ENCODE peak calls at places on chromosomes 6 and 20, in four cellular contexts. O is H1, Z is H9, B is neuronal stem cell. G is an unnamed sample.

GRCh38 chr6:157272866-157273755 is 50.2 kb downstream of the TMEM242 start:
- DNase-seq in B (no peak), Z (peak), O (no peak), G (no peak)

GRCh38 chr6:93566285-93566684 is 146.9 kb upstream of the EPHA7 start:
- DNase-seq in O (no peak), Z (no peak), B (no peak), G (no peak)

GRCh38 chr6:7585287-7585930 is 4.6 kb upstream of the SNRNP48 start:
- DNase-seq in Z (no peak), B (no peak), O (no peak), G (no peak)

GRCh38 chr6:28673800-28674671 is 148.4 kb downstream of the GPX5 start:
- DNase-seq in O (peak), Z (peak), B (peak), G (peak)

GRCh38 chr6:4351857-4352669 is 216.7 kb upstream of the ECI2 start:
- DNase-seq in O (no peak), B (no peak), Z (no peak), G (peak)

GRCh38 chr6:76441850-76442249 is 369.4 kb upstream of the IMPG1 start:
- DNase-seq in O (no peak), B (no peak), Z (peak), G (no peak)

GRCh38 chr6:33440649-33441309 is 13.6 kb upstream of the ZBTB9 start:
- DNase-seq in O (no peak), Z (no peak), B (no peak), G (no peak)

GRCh38 chr20:63740070-63740500 is 509 bp downstream of the SLC2A4RG start:
- DNase-seq in Z (peak), B (peak), O (no peak), G (peak)

GRCh38 chr6:11042750-11043551 is 1.2 kb downstream of the ELOVL2 start:
- DNase-seq in O (no peak), Z (no peak), B (peak), G (peak)

GRCh38 chr6:127816643-127817042 is 84.2 kb downstream of the THEMIS start:
- DNase-seq in O (no peak), B (no peak), Z (peak), G (no peak)

GRCh38 chr20:48690888-48691287 is 136.9 kb downstream of the PREX1 start:
- DNase-seq in B (no peak), O (no peak), Z (no peak), G (peak)

GRCh38 chr6:42287756-42288155 is 70.1 kb upstream of the MRPS10 start:
- DNase-seq in B (no peak), O (no peak), Z (no peak), G (no peak)

GRCh38 chr20:1377341-1377871 is 15.4 kb downstream of the FKBP1A start:
- DNase-seq in Z (no peak), O (no peak), B (no peak), G (no peak)

GRCh38 chr20:15144911-15145310 is 807.5 kb upstream of the FLRT3 start:
- DNase-seq in B (no peak), Z (no peak), O (no peak), G (no peak)

GRCh38 chr6:35318200-35318844 is 20.7 kb downstream of the DEF6 start:
- DNase-seq in B (peak), O (peak), Z (peak), G (peak)

GRCh38 chr6:52998603-52999002 is 3.5 kb upstream of the GSTA4 start:
- DNase-seq in O (no peak), B (no peak), Z (no peak), G (no peak)

GRCh38 chr6:82371799-82372508 is 8.3 kb downstream of the TPBG start:
- DNase-seq in O (no peak), Z (no peak), B (no peak), G (peak)

GRCh38 chr20:23656372-23656771 is 18.6 kb upstream of the CST3 start:
- DNase-seq in O (no peak), Z (no peak), B (no peak), G (no peak)

GRCh38 chr20:44785768-44786167 is 24.6 kb downstream of the RIMS4 start:
- DNase-seq in Z (peak), B (no peak), O (peak), G (no peak)

GRCh38 chr6:142697912-142698311 is 247.1 kb downstream of the HIVEP2 start:
- DNase-seq in O (no peak), Z (no peak), B (no peak), G (no peak)

GRCh38 chr6:166258854-166259276 is 49.3 kb downstream of the PRR18 start:
- DNase-seq in B (no peak), O (no peak), Z (no peak), G (no peak)

GRCh38 chr6:18154507-18155272 is at the start of gene TPMT:
- DNase-seq in B (no peak), Z (no peak), O (no peak), G (no peak)

GRCh38 chr20:4375881-4376280 is 345.8 kb upstream of the PRND start:
- DNase-seq in B (no peak), Z (no peak), O (no peak), G (peak)

GRCh38 chr20:12466915-12467314 is 541.9 kb upstream of the SPTLC3 start:
- DNase-seq in Z (no peak), O (no peak), B (no peak), G (no peak)

GRCh38 chr6:72976389-72976900 is 248.9 kb downstream of the KHDC1L start:
- DNase-seq in B (no peak), O (no peak), Z (no peak), G (no peak)

GRCh38 chr20:3818155-3819151 is 1.9 kb upstream of the AP5S1 start:
- DNase-seq in O (no peak), B (no peak), Z (peak), G (peak)

GRCh38 chr6:160520043-160520904 is 143.8 kb downstream of the LPA start:
- DNase-seq in O (peak), Z (peak), B (peak), G (peak)
- H4K91ac ChIP-seq in O (peak), Z (no peak), B (no peak), G (no peak)

DNA sequence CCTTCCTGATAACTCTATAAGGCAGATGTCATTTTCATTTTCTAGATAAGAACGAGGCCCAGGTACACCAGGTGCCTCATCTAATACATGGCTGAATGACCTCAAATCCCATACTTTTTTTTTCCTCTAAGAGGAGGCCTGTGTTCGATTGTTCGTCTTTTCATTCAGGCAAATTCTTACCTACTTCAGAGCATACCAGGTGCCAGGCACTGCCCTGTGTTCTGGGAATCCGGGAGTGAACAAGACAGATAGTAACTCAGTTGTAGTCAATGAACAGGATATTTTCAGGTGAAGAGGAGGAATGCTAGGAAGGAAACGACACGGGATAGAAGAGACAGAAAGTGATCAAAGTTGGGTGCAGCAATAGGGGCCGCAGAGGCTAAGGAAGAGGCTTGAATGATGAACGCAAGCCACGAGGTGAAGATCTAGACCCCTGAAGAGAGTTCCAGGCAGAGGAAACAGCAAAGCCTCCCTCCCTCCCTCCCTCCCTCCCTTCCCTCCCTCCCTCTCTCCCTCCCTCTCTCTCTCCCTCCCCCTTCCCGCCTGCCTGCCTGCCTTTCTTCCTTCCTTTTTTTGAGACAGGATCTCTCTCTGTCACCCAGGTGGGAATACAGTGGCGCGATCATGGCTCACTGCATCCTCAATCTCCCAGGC is 150.1 kb upstream of the ZNF217 start:
- DNase-seq in O (no peak), B (no peak), Z (no peak), G (no peak)
- H4K91ac ChIP-seq in O (peak), B (no peak), Z (no peak), G (no peak)

GRCh38 chr6:129748901-129749748 is 39.1 kb upstream of the ARHGAP18 start:
- DNase-seq in O (no peak), B (no peak), Z (no peak), G (peak)
- H4K91ac ChIP-seq in O (no peak), B (no peak), Z (no peak), G (peak)

DNA sequence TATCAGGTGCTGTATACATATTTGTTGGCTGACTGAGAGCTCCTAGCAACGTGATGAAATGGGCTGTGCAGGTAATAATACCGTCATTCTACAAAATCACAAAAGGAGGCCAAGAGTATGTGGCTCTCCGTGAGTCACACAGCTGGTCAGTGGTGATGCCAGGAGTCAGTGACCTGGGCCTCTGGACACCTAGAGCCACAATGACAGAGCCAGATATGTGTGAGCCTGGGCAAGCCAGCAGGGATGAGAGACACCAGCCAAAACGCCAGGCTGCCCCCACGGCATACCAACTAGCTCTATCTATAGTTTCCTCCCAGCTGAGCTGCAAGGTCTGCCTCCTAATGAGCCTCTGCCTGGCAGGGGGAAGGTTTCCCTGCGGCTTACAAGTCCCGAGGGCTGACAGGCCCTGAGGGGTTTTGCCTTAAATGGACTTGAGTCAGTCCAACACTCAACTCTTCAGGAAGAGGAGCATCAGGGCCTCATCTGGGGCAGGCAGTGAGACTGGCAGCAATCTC is 70.0 kb downstream of the CPNE5 start:
- DNase-seq in B (no peak), O (peak), Z (no peak), G (peak)
- H4K91ac ChIP-seq in B (no peak), O (no peak), Z (no peak), G (peak)

DNA sequence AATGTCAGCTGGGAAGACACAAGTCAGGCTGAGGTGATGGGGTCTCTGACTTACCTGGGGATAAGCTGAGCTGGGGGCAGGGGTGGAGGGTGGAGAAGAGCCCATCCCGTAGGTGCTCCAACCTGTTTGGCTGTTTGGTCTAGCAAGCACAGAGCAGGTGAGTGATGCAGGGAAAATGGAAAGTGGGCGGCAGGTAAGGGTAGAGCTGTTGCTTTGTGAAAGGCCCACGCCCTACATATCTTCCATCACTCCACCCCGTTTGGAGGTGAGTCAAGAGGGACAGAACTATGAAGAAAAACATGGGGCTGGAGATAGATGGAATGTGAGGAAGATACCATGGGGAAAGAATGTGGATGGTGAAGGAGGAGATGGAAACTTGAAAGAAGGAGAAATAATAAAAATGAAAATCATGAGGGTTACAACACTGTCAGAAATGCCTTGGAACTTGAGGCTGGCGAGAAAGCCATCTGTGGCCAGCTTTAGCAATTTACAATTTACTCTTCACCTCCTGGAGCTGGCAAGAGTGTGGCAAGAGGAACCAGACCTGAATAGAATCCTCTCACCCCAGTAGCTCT is 1.3 kb downstream of the LY6G6C start:
- DNase-seq in Z (no peak), B (no peak), O (no peak), G (no peak)
- H4K91ac ChIP-seq in Z (no peak), B (no peak), O (peak), G (no peak)

GRCh38 chr20:34363062-34364012 is at the start of gene ITCH:
- DNase-seq in B (peak), Z (peak), O (peak), G (peak)
- H4K91ac ChIP-seq in B (no peak), Z (no peak), O (peak), G (peak)

GRCh38 chr6:15517600-15517999 is 145.2 kb downstream of the DTNBP1 start:
- DNase-seq in Z (no peak), O (no peak), B (no peak), G (no peak)

GRCh38 chr6:15520616-15521203 is 142.1 kb downstream of the DTNBP1 start:
- DNase-seq in B (no peak), O (no peak), Z (peak), G (no peak)

GRCh38 chr6:15519681-15520080 is 143.1 kb downstream of the DTNBP1 start:
- DNase-seq in O (no peak), B (no peak), Z (no peak), G (no peak)

GRCh38 chr6:15518057-15518456 is 144.8 kb downstream of the DTNBP1 start:
- DNase-seq in O (no peak), Z (no peak), B (no peak), G (peak)

DNA sequence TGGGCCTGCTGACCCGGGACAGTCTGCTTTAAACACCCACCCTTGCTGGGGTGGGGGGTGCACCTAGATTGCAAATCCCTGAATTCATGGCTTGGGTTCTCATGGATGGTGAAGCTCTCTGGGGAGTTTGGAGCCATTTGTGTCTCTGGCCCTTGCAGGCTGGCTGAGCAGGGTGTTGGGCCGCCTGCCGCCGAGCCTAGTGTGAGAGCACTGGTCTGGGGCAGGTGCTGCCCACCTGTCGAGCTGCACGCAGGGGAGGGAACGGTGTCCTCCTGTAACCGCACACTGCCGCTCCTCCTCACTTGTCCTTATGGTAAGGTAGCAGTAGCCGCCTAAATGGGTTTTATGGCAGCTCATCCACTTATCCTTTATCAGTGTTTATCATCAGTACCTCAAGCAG is 143.9 kb downstream of the DTNBP1 start:
- DNase-seq in Z (no peak), B (no peak), O (no peak), G (no peak)
- H4K91ac ChIP-seq in Z (no peak), B (no peak), O (no peak), G (no peak)

GRCh38 chr6:37056439-37057127 is 51.1 kb downstream of the FGD2 start:
- DNase-seq in O (no peak), Z (peak), B (no peak), G (peak)

GRCh38 chr6:37057128-37057471 is 51.6 kb downstream of the FGD2 start:
- DNase-seq in Z (no peak), B (no peak), O (no peak), G (no peak)

GRCh38 chr6:37054580-37054979 is 49.1 kb downstream of the FGD2 start:
- DNase-seq in O (no peak), Z (no peak), B (no peak), G (no peak)

GRCh38 chr6:37057678-37058077 is 52.2 kb downstream of the FGD2 start:
- DNase-seq in B (no peak), Z (no peak), O (no peak), G (no peak)

DNA sequence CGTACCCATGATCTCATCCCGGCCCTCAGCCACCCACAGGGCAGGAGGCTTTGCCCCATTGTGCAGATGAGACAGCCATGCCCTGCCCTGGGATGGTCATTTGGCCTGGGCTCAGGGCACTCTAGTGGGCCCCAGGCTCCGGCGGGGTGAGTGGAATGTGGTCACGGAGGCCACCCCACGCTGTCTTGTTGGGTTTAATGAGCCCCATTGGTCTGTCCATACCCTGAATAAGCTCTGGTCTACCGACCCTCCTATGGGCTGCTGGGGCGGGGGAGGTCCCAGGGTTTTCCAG is 50.6 kb downstream of the FGD2 start:
- DNase-seq in B (no peak), Z (no peak), O (no peak), G (no peak)
- H4K91ac ChIP-seq in B (no peak), Z (no peak), O (peak), G (no peak)

G was measured in IMR-90.